ENCODE peak calls at places on chromosome 15, in four cellular contexts. Y, V, S and A are unnamed samples.

GRCh38 chr15:31977812-31978662 is 52.3 kb upstream of the CHRNA7 start:
- DNase-seq in V (peak; percentile 48), Y (peak; percentile 65), S (peak; percentile 57), A (no peak)

GRCh38 chr15:75203017-75203907 is 1.6 kb downstream of the C15orf39 start:
- DNase-seq in Y (no peak), S (no peak), V (peak; percentile 25), A (no peak)

GRCh38 chr15:58537033-58537432 is 105.2 kb downstream of the LIPC start:
- DNase-seq in Y (no peak), S (no peak), V (no peak), A (no peak)

GRCh38 chr15:54226455-54226854 is 248.2 kb downstream of the UNC13C start:
- DNase-seq in S (no peak), Y (no peak), V (no peak), A (no peak)

GRCh38 chr15:99098426-99098825 is 6.5 kb upstream of the SYNM start:
- DNase-seq in S (no peak), V (no peak), Y (no peak), A (no peak)

GRCh38 chr15:77504310-77504709 is 83.6 kb downstream of the HMG20A start:
- DNase-seq in S (no peak), Y (no peak), V (peak; percentile 58), A (no peak)

GRCh38 chr15:91864669-91865068 is 11.2 kb downstream of the SLCO3A1 start:
- DNase-seq in Y (no peak), V (no peak), S (no peak), A (no peak)

GRCh38 chr15:30001592-30001991 is 81.2 kb upstream of the GOLGA8J start:
- DNase-seq in Y (no peak), V (no peak), S (no peak), A (peak; percentile 95)

GRCh38 chr15:81507831-81508230 is 133.8 kb upstream of the TMC3 start:
- DNase-seq in S (no peak), V (no peak), Y (no peak), A (no peak)

GRCh38 chr15:31848621-31849020 is 181.7 kb upstream of the CHRNA7 start:
- DNase-seq in V (no peak), S (no peak), Y (no peak), A (no peak)

GRCh38 chr15:66253296-66253642 is 281 bp downstream of the MEGF11 start:
- DNase-seq in Y (no peak), V (no peak), S (no peak), A (no peak)

GRCh38 chr15:78259232-78259631 is 5.1 kb upstream of the DNAJA4 start:
- DNase-seq in S (no peak), V (no peak), Y (no peak), A (no peak)

GRCh38 chr15:78002996-78003395 is 74.5 kb downstream of the TBC1D2B start:
- DNase-seq in Y (peak; percentile 33), V (no peak), S (no peak), A (no peak)

GRCh38 chr15:62392411-62392810 is 227.3 kb upstream of the C2CD4B start:
- DNase-seq in S (no peak), V (peak; percentile 69), Y (peak; percentile 16), A (no peak)

GRCh38 chr15:27844018-27844666 is 255.0 kb downstream of the OCA2 start:
- DNase-seq in V (no peak), Y (no peak), S (no peak), A (no peak)

GRCh38 chr15:64842986-64843561 is 1.4 kb downstream of the PLEKHO2 start:
- DNase-seq in S (no peak), V (no peak), Y (peak; percentile 18), A (no peak)

GRCh38 chr15:66066005-66066404 is 187.5 kb downstream of the MEGF11 start:
- DNase-seq in Y (no peak), S (no peak), V (no peak), A (no peak)

GRCh38 chr15:77817434-77817833 is 184.7 kb upstream of the LINGO1 start:
- DNase-seq in S (no peak), Y (no peak), V (no peak), A (no peak)

GRCh38 chr15:62465173-62465572 is 300.1 kb upstream of the C2CD4B start:
- DNase-seq in V (no peak), S (no peak), Y (no peak), A (no peak)

GRCh38 chr15:63556246-63556645 is 40.9 kb upstream of the FBXL22 start:
- DNase-seq in S (no peak), Y (no peak), V (no peak), A (no peak)

GRCh38 chr15:78909791-78910228 is 35.0 kb downstream of the CTSH start:
- DNase-seq in V (peak; percentile 37), Y (no peak), S (no peak), A (no peak)

GRCh38 chr15:60829416-60829815 is 350.5 kb upstream of the ICE2 start:
- DNase-seq in V (no peak), Y (no peak), S (no peak), A (no peak)

GRCh38 chr15:74200394-74200793 is 2.2 kb downstream of the STRA6 start:
- DNase-seq in Y (no peak), V (peak; percentile 33), S (no peak), A (no peak)

GRCh38 chr15:74571191-74571590 is 30.2 kb downstream of the ARID3B start:
- DNase-seq in Y (no peak), V (no peak), S (no peak), A (no peak)

GRCh38 chr15:37084602-37085001 is 15.7 kb downstream of the MEIS2 start:
- DNase-seq in V (no peak), Y (no peak), S (no peak), A (no peak)
- H3K27ac ChIP-seq in V (no peak overlapping the region), Y (no peak overlapping the region), S (no peak overlapping the region), A (peak overlapping the region; percentile 36)

GRCh38 chr15:89002281-89002761 is 85.9 kb upstream of the ABHD2 start:
- DNase-seq in V (no peak), S (no peak), Y (no peak), A (no peak)
- H3K27ac ChIP-seq in V (no peak overlapping the region), S (no peak overlapping the region), Y (no peak overlapping the region), A (no peak overlapping the region)

DNA sequence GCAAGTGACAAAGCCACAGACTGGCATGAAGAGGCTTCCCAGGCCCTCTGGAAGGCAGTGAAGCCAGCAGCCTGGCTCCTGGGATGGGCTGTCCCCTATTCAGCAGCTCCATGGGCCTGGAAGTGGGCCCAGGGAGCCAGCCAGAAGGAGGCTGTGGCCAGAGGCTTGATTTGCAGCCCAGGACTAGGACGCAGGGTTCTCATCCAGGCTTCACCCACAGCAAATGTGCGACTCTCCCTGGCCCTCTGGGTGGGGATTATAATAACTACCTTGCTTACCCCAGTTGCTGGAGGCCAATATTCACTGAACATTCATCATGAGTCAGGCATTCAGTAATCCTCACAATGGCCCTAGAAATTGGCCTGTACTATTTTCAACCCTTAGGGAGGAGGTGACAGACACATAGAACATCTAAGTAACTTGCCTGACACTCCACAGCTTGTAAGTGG is 24.6 kb upstream of the SRP14 start:
- DNase-seq in V (no peak), S (no peak), Y (no peak), A (peak; percentile 55)
- H3K27ac ChIP-seq in V (no peak overlapping the region), S (no peak overlapping the region), Y (no peak overlapping the region), A (no peak overlapping the region)

GRCh38 chr15:90691369-90691768 is 25.8 kb upstream of the BLM start:
- DNase-seq in V (no peak), Y (no peak), S (no peak), A (no peak)

GRCh38 chr15:90697180-90697579 is 20.0 kb upstream of the BLM start:
- DNase-seq in V (no peak), S (no peak), Y (no peak), A (no peak)

GRCh38 chr15:90694987-90695386 is 22.2 kb upstream of the BLM start:
- DNase-seq in S (no peak), Y (no peak), V (no peak), A (no peak)

GRCh38 chr15:90690585-90690984 is 26.6 kb upstream of the BLM start:
- DNase-seq in V (no peak), S (no peak), Y (no peak), A (no peak)

GRCh38 chr15:90691982-90692773 is 25.0 kb upstream of the BLM start:
- DNase-seq in Y (no peak), V (no peak), S (no peak), A (no peak)
- H3K27ac ChIP-seq in Y (no peak overlapping the region), V (no peak overlapping the region), S (no peak overlapping the region), A (no peak overlapping the region)